ENCODE peak calls at places on chromosomes 12 and 14, in nine cellular contexts. J is KBM-7; I is AG04450; B is CD8-positive, alpha-beta T cell; G is B cell; V is aorta; K is non-pigmented ciliary epithelial cell; D is dermis microvascular lymphatic vessel endothelial cell; Z is kidney glomerular epithelial cell. C is an unnamed sample.

GRCh38 chr12:47209014-47209413 is 129.3 kb upstream of the AMIGO2 start:
- DNase-seq in J (no peak), I (no peak), B (no peak), G (no peak), V (no peak), K (no peak), D (no peak), Z (no peak), C (no peak)

GRCh38 chr14:101233391-101233790 is 327.9 kb upstream of the DIO3 start:
- DNase-seq in J (no peak), I (no peak), B (no peak), G (no peak), V (peak), K (no peak), D (no peak), Z (no peak), C (no peak)

GRCh38 chr12:103771466-103771865 is 69.6 kb downstream of the NT5DC3 start:
- DNase-seq in J (peak), I (no peak), B (no peak), G (no peak), V (no peak), K (peak), D (peak), Z (peak), C (no peak)

GRCh38 chr12:107929436-107929835 is 154.9 kb downstream of the ASCL4 start:
- DNase-seq in J (peak), I (no peak), B (no peak), G (no peak), V (no peak), K (no peak), D (no peak), Z (no peak), C (no peak)

GRCh38 chr14:66920196-66920595 is 269.0 kb upstream of the GARIN2 start:
- DNase-seq in J (no peak), I (no peak), B (no peak), G (no peak), V (no peak), K (no peak), D (no peak), Z (no peak), C (no peak)

GRCh38 chr14:95545769-95546168 is 10.9 kb downstream of the GLRX5 start:
- DNase-seq in J (no peak), I (peak), B (no peak), G (no peak), V (no peak), K (peak), D (no peak), Z (peak), C (no peak)

GRCh38 chr14:50340945-50341344 is 28.8 kb downstream of the DMAC2L start:
- DNase-seq in J (no peak), I (no peak), B (no peak), G (no peak), V (no peak), K (no peak), D (no peak), Z (no peak), C (no peak)

GRCh38 chr14:42214981-42215491 is 608.4 kb downstream of the LRFN5 start:
- DNase-seq in J (peak), I (peak), B (no peak), G (no peak), V (no peak), K (peak), D (no peak), Z (peak), C (peak)

GRCh38 chr12:104519190-104519857 is 62.6 kb downstream of the CHST11 start:
- DNase-seq in J (peak), I (no peak), B (peak), G (peak), V (no peak), K (no peak), D (no peak), Z (no peak), C (no peak)